ENCODE peak calls at places on chromosomes 5 and 9, in ten cellular contexts. V is GM13977; C is SJSA1; E is left ventricle myocardium superior; U is activated naive CD8-positive, alpha-beta T cell treated with anti-CD3 and anti-CD28 coated beads, Interleukin-2, amount 10 ng/mL, durations not matched to agents 7 days and 5 days; L is midbrain; M is HuH-7; Y is germinal center; P is fibroblast of mammary gland; I is HTR-8/SVneo. O is an unnamed sample.

GRCh38 chr9:97568461-97569275 is 64.5 kb downstream of the TSTD2 start:
- DNase-seq in V (no peak), C (no peak), E (no peak), U (no peak), L (no peak), M (no peak), Y (no peak), P (no peak), I (no peak), O (no peak)

GRCh38 chr5:156444737-156445136 is 117.8 kb downstream of the SGCD start:
- DNase-seq in V (no peak), C (no peak), E (no peak), U (no peak), L (no peak), M (no peak), Y (no peak), P (no peak), I (no peak), O (no peak)

GRCh38 chr5:125481506-125482455 is 735.3 kb upstream of the ZNF608 start:
- DNase-seq in V (no peak), C (no peak), E (no peak), U (no peak), L (peak), M (no peak), Y (no peak), P (no peak), I (no peak), O (no peak)

GRCh38 chr9:131715906-131716305 is 24.0 kb downstream of the RAPGEF1 start:
- DNase-seq in V (no peak), C (no peak), E (peak), U (no peak), L (no peak), M (no peak), Y (no peak), P (no peak), I (no peak), O (no peak)

GRCh38 chr5:62650197-62650596 is 71.6 kb downstream of the LRRC70 start:
- DNase-seq in V (no peak), C (no peak), E (no peak), U (no peak), L (no peak), M (no peak), Y (no peak), P (no peak), I (no peak), O (no peak)

GRCh38 chr9:445033-445432 is 230.4 kb downstream of the DOCK8 start:
- DNase-seq in V (no peak), C (no peak), E (peak), U (no peak), L (no peak), M (no peak), Y (no peak), P (peak), I (no peak), O (peak)

GRCh38 chr5:78288246-78288645 is 6.3 kb downstream of the AP3B1 start:
- DNase-seq in V (no peak), C (no peak), E (no peak), U (no peak), L (no peak), M (no peak), Y (no peak), P (no peak), I (no peak), O (no peak)

GRCh38 chr5:43050384-43050783 is 10.3 kb upstream of the ANXA2R start:
- DNase-seq in V (no peak), C (no peak), E (no peak), U (no peak), L (no peak), M (no peak), Y (no peak), P (no peak), I (no peak), O (no peak)

GRCh38 chr9:68685770-68686169 is 19.3 kb upstream of the PIP5K1B start:
- DNase-seq in V (peak), C (no peak), E (no peak), U (no peak), L (no peak), M (peak), Y (peak), P (no peak), I (no peak), O (no peak)

GRCh38 chr5:34686762-34687268 is 30.7 kb downstream of the RAI14 start:
- DNase-seq in V (no peak), C (peak), E (peak), U (no peak), L (no peak), M (peak), Y (no peak), P (peak), I (peak), O (peak)

GRCh38 chr9:14535161-14535930 is 157.9 kb downstream of the ZDHHC21 start:
- DNase-seq in V (no peak), C (no peak), E (peak), U (no peak), L (no peak), M (no peak), Y (peak), P (no peak), I (no peak), O (no peak)

GRCh38 chr5:88892669-88893068 is 9.7 kb upstream of the MEF2C start:
- DNase-seq in V (no peak), C (no peak), E (no peak), U (no peak), L (no peak), M (no peak), Y (no peak), P (no peak), I (no peak), O (no peak)

GRCh38 chr9:95726756-95727155 is 148.7 kb upstream of the ERCC6L2 start:
- DNase-seq in V (peak), C (no peak), E (no peak), U (no peak), L (peak), M (peak), Y (peak), P (peak), I (peak), O (peak)

GRCh38 chr5:134874831-134875655 is 872 bp downstream of the TXNDC15 start:
- DNase-seq in V (peak), C (peak), E (peak), U (peak), L (peak), M (peak), Y (peak), P (peak), I (peak), O (peak)

GRCh38 chr5:143638654-143639053 is 173.3 kb upstream of the HMHB1 start:
- DNase-seq in V (no peak), C (no peak), E (no peak), U (no peak), L (no peak), M (no peak), Y (no peak), P (no peak), I (no peak), O (no peak)

GRCh38 chr5:154771383-154771901 is 16.3 kb downstream of the LARP1 start:
- DNase-seq in V (no peak), C (no peak), E (peak), U (no peak), L (no peak), M (no peak), Y (no peak), P (peak), I (no peak), O (peak)

GRCh38 chr9:93427655-93428379 is 23.7 kb upstream of the FAM120A start:
- DNase-seq in V (no peak), C (no peak), E (no peak), U (no peak), L (no peak), M (no peak), Y (no peak), P (no peak), I (no peak), O (peak)